ENCODE peak calls at places on chromosomes 12 and 14, in five cellular contexts. G is IMR-90, V is PC-3, J is A549, I is colonic mucosa. U is an unnamed sample.

GRCh38 chr14:38469156-38469555 is 213.3 kb upstream of the CLEC14A start:
- DNase-seq in I (no peak), G (peak; percentile 74), J (no peak), V (no peak), U (no peak)

GRCh38 chr12:34335819-34336262 is 313.5 kb downstream of the ALG10 start:
- DNase-seq in G (no peak), V (peak; percentile 50), I (no peak), J (peak; percentile 85), U (no peak)

GRCh38 chr12:58728397-58728796 is 191.9 kb downstream of the LRIG3 start:
- DNase-seq in I (no peak), G (peak; percentile 41), V (peak; percentile 20), J (peak; percentile 37), U (no peak)

GRCh38 chr12:59055204-59055839 is 135.0 kb upstream of the LRIG3 start:
- DNase-seq in J (peak; percentile 76), V (peak; percentile 94), G (peak; percentile 83), I (no peak), U (no peak)

GRCh38 chr14:101854366-101854765 is 92.9 kb downstream of the PPP2R5C start:
- DNase-seq in G (peak; percentile 15), I (no peak), J (no peak), V (no peak), U (peak; percentile 54)

GRCh38 chr14:104359301-104359968 is 220.1 kb upstream of the C14orf180 start:
- DNase-seq in G (no peak), V (no peak), J (no peak), I (no peak), U (peak; percentile 30)

GRCh38 chr12:103728323-103728722 is 112.7 kb downstream of the NT5DC3 start:
- DNase-seq in G (peak; percentile 42), I (no peak), J (no peak), V (no peak), U (no peak)

GRCh38 chr12:110269622-110270124 is 11.4 kb upstream of the ATP2A2 start:
- DNase-seq in V (peak; percentile 91), I (no peak), J (peak; percentile 95), G (peak; percentile 84), U (no peak)

GRCh38 chr14:73802431-73803188 is 49.0 kb upstream of the PTGR2 start:
- DNase-seq in I (peak; percentile 76), V (peak; percentile 46), J (peak; percentile 49), G (no peak), U (no peak)

GRCh38 chr12:563899-564298 is 99.3 kb downstream of the NINJ2 start:
- DNase-seq in V (no peak), J (no peak), I (no peak), G (no peak), U (no peak)

GRCh38 chr14:52876311-52876710 is 74.5 kb downstream of the FERMT2 start:
- DNase-seq in I (no peak), G (peak; percentile 77), V (no peak), J (no peak), U (no peak)

GRCh38 chr12:95412826-95413311 is 61.1 kb upstream of the METAP2 start:
- DNase-seq in V (peak; percentile 92), J (no peak), G (peak; percentile 98), I (no peak), U (no peak)

GRCh38 chr14:58637040-58637390 is 747 bp upstream of the DACT1 start:
- DNase-seq in G (peak; percentile 94), V (peak; percentile 82), J (peak; percentile 50), I (peak; percentile 56), U (peak; percentile 81)

GRCh38 chr14:73237219-73237785 is at the start of gene PAPLN:
- DNase-seq in I (peak; percentile 65), G (no peak), V (peak; percentile 29), J (peak; percentile 68), U (peak; percentile 80)

GRCh38 chr14:35402323-35403084 is 2.0 kb downstream of the NFKBIA start:
- DNase-seq in G (peak; percentile 56), V (no peak), J (no peak), I (peak; percentile 63), U (peak; percentile 73)

GRCh38 chr12:104680506-104680905 is 223.8 kb downstream of the CHST11 start:
- DNase-seq in J (no peak), G (no peak), V (no peak), I (no peak), U (no peak)

GRCh38 chr14:105088812-105089745 is 23.8 kb upstream of the GPR132 start:
- DNase-seq in G (peak; percentile 30), J (peak; percentile 65), I (no peak), V (no peak), U (no peak)

GRCh38 chr12:45670339-45671065 is 59.0 kb upstream of the ARID2 start:
- DNase-seq in J (no peak), I (no peak), V (no peak), G (no peak), U (no peak)

DNA sequence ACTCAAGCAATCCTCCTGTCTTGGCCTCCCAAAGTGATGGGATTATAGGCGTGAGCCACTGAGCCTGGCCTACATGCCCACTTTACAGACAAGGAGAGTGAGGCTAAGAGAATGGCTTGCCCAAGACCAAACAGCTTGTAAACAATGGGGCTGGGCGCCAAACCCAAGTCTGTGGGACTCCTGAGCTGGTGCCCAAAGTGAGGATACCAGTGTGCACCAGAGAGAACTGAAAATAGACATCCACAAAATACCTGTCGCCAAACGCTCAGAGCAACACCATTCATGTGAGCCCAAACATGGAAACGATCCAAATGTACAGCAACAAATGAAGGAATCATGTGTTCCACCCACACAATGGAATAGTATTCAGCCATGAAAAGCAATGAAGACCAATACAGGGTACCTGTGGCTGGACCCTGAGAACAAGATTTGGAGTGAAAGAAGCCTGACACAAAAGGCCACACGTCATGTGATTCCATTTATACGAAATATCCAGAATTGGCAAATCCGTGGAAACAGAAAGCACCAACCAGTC is 38.2 kb downstream of the CCNK start:
- DNase-seq in I (no peak), J (no peak), V (no peak), G (no peak), U (peak; percentile 21)
- H3K4me1 ChIP-seq in I (peaks cover 13% of the 10 kb centered on the region), J (peaks cover 32% of the 10 kb centered on the region), V (peaks cover 26% of the 10 kb centered on the region), G (peaks cover 25% of the 10 kb centered on the region), U (no peaks in the 10 kb centered on the region)

DNA sequence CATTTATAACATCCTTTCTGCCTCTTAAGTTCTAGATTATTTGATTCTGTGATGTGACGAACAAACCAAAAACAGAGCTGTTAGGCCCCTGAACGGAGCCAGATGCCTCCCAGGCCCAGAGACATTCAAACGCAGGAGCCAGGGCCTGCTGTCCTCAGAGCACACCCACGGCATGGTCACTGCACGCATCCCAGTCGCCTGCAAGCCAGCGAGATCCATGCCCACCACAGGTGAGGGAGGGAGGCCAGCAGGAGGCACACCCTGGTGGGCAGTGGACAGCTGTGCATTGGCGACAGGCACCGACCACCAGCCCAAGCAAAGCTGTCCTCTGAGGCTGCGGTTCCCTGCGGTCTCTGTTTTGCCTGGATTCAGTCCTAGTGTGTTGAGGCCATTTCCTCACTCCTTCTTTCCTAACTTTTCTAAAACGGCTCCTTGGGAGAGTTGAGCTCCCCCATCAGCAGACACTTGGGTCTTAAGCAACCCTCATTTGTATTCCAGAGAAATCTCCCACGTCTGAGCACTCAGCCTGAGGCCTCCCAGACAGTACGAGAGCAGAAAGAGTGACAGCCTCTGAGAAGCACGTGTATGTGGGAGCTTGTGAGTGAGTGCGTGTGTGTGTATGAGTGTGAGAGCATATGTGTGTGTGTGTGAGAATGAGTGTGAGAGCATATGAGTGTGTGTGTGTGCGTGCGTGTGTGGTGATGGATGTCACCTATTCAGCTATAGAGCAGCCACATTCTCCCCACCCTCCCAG is 81.2 kb downstream of the CHGA start:
- DNase-seq in V (no peak), I (no peak), J (no peak), G (no peak), U (no peak)
- H3K4me1 ChIP-seq in V (peaks cover 27% of the 10 kb centered on the region), I (peaks cover 13% of the 10 kb centered on the region), J (peaks cover 30% of the 10 kb centered on the region), G (peaks cover 6% of the 10 kb centered on the region), U (no peaks in the 10 kb centered on the region)

GRCh38 chr14:100676089-100676685 is 50.5 kb upstream of the DLK1 start:
- DNase-seq in J (no peak), G (no peak), V (no peak), I (peak; percentile 85), U (no peak)
- H3K4me1 ChIP-seq in J (peaks cover 7% of the 10 kb centered on the region), G (peaks cover 10% of the 10 kb centered on the region), V (peaks cover 16% of the 10 kb centered on the region), I (peaks cover 13% of the 10 kb centered on the region), U (no peaks in the 10 kb centered on the region)

GRCh38 chr12:64612843-64613242 is 2.5 kb downstream of the RASSF3 start:
- DNase-seq in I (no peak), G (no peak), J (no peak), V (no peak), U (no peak)
- H3K4me1 ChIP-seq in I (no peaks in the 10 kb centered on the region), G (peaks cover 4% of the 10 kb centered on the region), J (peaks cover 23% of the 10 kb centered on the region), V (peaks cover 10% of the 10 kb centered on the region), U (peaks cover 3% of the 10 kb centered on the region)

GRCh38 chr14:89368490-89369477 is 48.2 kb downstream of the FOXN3 start:
- DNase-seq in G (no peak), J (no peak), V (no peak), I (no peak), U (no peak)

GRCh38 chr14:89370781-89371180 is 46.3 kb downstream of the FOXN3 start:
- DNase-seq in V (no peak), I (no peak), J (no peak), G (no peak), U (no peak)

GRCh38 chr14:89371600-89371999 is 45.4 kb downstream of the FOXN3 start:
- DNase-seq in I (no peak), G (no peak), V (no peak), J (no peak), U (no peak)

GRCh38 chr14:89367449-89368120 is 49.4 kb downstream of the FOXN3 start:
- DNase-seq in G (no peak), V (no peak), J (no peak), I (peak; percentile 21), U (no peak)

GRCh38 chr14:89369656-89370055 is 47.4 kb downstream of the FOXN3 start:
- DNase-seq in I (no peak), J (no peak), V (no peak), G (no peak), U (no peak)
- H3K4me1 ChIP-seq in I (peaks cover 6% of the 10 kb centered on the region), J (peaks cover 5% of the 10 kb centered on the region), V (no peaks in the 10 kb centered on the region), G (peaks cover 25% of the 10 kb centered on the region), U (no peaks in the 10 kb centered on the region)